ENCODE peak calls at places on chromosomes 5 and 9, in ten cellular contexts. G, J, M, H, S, K, T, I, Z and Y are unnamed samples. For H3K27me3, the result is how much of the 10 kb centered on the place peaks cover.

GRCh38 chr9:82024931-82025330 is 36.4 kb downstream of the SPATA31D1 start:
- DNase-seq in K (no peak), S (peak), G (no peak), M (no peak), H (no peak), J (no peak), I (no peak), T (no peak), Z (no peak), Y (no peak)

GRCh38 chr5:73419414-73420390 is 28.9 kb downstream of the FOXD1 start:
- DNase-seq in H (no peak), J (no peak), K (peak), S (peak), G (peak), M (no peak), Z (peak), I (no peak), T (no peak), Y (peak)

GRCh38 chr9:113963017-113963620 is 87.0 kb downstream of the ZNF618 start:
- DNase-seq in J (peak), K (peak), T (peak), I (peak), S (no peak), M (no peak), Z (peak), G (peak), H (peak), Y (peak)

GRCh38 chr9:33917036-33917435 is 100.1 kb downstream of the UBE2R2 start:
- DNase-seq in M (no peak), Z (no peak), I (no peak), K (no peak), T (no peak), H (no peak), G (no peak), S (no peak), J (no peak), Y (no peak)

GRCh38 chr5:82664711-82665110 is 386.6 kb upstream of the RPS23 start:
- DNase-seq in G (no peak), K (no peak), S (no peak), H (no peak), J (no peak), Z (no peak), T (no peak), I (no peak), M (no peak), Y (no peak)

GRCh38 chr5:91177639-91178038 is 205.5 kb downstream of the ARRDC3 start:
- DNase-seq in T (no peak), H (no peak), S (peak), M (no peak), Z (no peak), G (no peak), J (no peak), K (no peak), I (no peak), Y (no peak)

GRCh38 chr9:123867034-123867433 is 62.9 kb downstream of the DENND1A start:
- DNase-seq in I (no peak), K (no peak), T (no peak), H (no peak), J (no peak), S (no peak), Z (no peak), G (no peak), M (no peak), Y (no peak)

GRCh38 chr5:142034994-142035393 is 22.2 kb upstream of the GNPDA1 start:
- DNase-seq in K (no peak), M (no peak), I (no peak), S (no peak), H (no peak), G (no peak), T (no peak), Z (no peak), J (no peak), Y (no peak)

GRCh38 chr5:119315516-119315949 is 40.3 kb upstream of the TNFAIP8 start:
- DNase-seq in I (no peak), T (no peak), G (no peak), Z (no peak), H (no peak), S (no peak), J (no peak), K (peak), M (no peak), Y (no peak)

GRCh38 chr5:91438871-91439270 is 55.8 kb upstream of the ARRDC3 start:
- DNase-seq in T (no peak), H (peak), K (no peak), M (no peak), G (no peak), J (no peak), I (peak), Z (peak), S (no peak), Y (no peak)

GRCh38 chr5:103562453-103563157 is at the start of gene NUDT12:
- DNase-seq in K (peak), Z (peak), H (peak), J (peak), S (peak), I (peak), G (peak), M (peak), T (peak), Y (peak)

GRCh38 chr9:85158512-85158911 is 489.0 kb downstream of the NTRK2 start:
- DNase-seq in G (no peak), S (no peak), I (no peak), K (no peak), M (no peak), J (peak), T (no peak), H (peak), Z (no peak), Y (no peak)

DNA sequence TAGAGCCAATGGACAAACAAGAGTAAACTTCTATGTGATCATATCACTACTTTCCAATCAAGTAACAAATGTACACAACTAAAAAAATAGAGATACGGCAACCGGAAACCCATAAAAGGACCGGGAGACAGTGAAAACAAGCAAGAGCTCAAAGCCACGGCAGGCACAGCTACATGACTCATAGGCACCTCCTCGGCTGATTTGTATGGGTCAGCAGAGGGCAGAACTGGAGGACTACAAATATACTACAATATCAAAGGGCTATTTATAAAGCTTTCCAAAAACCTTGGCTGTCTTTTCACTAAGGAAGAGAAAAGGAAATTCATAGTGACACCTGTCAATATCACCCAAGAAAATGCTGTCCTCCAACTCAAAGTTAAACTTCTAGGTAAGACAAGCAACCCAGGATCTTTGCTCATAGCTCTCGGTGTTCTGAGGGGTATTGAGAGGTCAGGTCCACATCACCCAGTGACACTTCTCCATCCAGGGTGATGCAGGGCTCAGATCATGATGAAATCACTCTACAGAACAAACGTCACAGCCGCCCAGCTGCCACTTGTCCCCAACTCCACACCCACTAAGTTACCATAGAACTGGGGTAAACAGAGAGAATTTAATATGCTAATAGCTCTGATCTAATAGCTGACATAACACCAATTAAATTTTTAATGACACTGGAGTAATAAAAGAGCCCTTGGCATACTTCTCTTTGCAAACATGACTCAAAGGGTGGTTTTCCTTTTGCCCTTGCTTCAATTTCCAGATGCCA is 41.3 kb downstream of the PFDN1 start:
- DNase-seq in Z (no peak), G (no peak), I (peak), H (peak), K (peak), M (peak), T (no peak), J (peak), S (peak), Y (peak)
- TF ChIP-seq CTCF in Z (no peak), G (no peak), I (no peak), H (no peak), K (no peak), M (no peak), T (no peak), J (no peak), S (no peak), Y (peak)

GRCh38 chr5:160290751-160291150 is 21.6 kb downstream of the CCNJL start:
- DNase-seq in Z (no peak), M (no peak), J (no peak), H (no peak), S (no peak), T (peak), K (no peak), I (no peak), G (no peak), Y (no peak)

GRCh38 chr5:160291467-160291866 is 20.9 kb downstream of the CCNJL start:
- DNase-seq in G (no peak), K (no peak), Z (no peak), J (no peak), M (no peak), I (no peak), S (no peak), H (peak), T (no peak), Y (no peak)

GRCh38 chr5:160293901-160294561 is 18.3 kb downstream of the CCNJL start:
- DNase-seq in Z (peak), T (peak), G (no peak), S (no peak), I (no peak), M (no peak), K (no peak), H (peak), J (no peak), Y (no peak)

GRCh38 chr5:160296496-160296895 is 15.9 kb downstream of the CCNJL start:
- DNase-seq in H (peak), T (peak), M (no peak), K (no peak), J (no peak), S (no peak), I (no peak), G (no peak), Z (no peak), Y (no peak)

GRCh38 chr5:160293386-160293785 is 19.0 kb downstream of the CCNJL start:
- DNase-seq in M (no peak), K (no peak), J (no peak), G (no peak), I (no peak), H (peak), T (no peak), S (no peak), Z (no peak), Y (no peak)
- H3K27me3 ChIP-seq in M (under half), K (under half), J (under half), G (under half), I (under half), H (under half), T (under half), S (under half), Z (under half), Y (under half)

GRCh38 chr5:84480873-84481637 is 96.4 kb upstream of the EDIL3 start:
- DNase-seq in H (no peak), T (no peak), I (no peak), Z (no peak), M (no peak), G (no peak), S (peak), K (no peak), J (no peak), Y (peak)

GRCh38 chr5:84474126-84474525 is 89.4 kb upstream of the EDIL3 start:
- DNase-seq in T (no peak), I (no peak), Z (no peak), M (no peak), H (no peak), J (no peak), G (no peak), K (no peak), S (peak), Y (no peak)

GRCh38 chr5:84478603-84479002 is 93.9 kb upstream of the EDIL3 start:
- DNase-seq in J (no peak), M (no peak), T (no peak), G (no peak), Z (no peak), H (no peak), I (no peak), K (no peak), S (peak), Y (no peak)

DNA sequence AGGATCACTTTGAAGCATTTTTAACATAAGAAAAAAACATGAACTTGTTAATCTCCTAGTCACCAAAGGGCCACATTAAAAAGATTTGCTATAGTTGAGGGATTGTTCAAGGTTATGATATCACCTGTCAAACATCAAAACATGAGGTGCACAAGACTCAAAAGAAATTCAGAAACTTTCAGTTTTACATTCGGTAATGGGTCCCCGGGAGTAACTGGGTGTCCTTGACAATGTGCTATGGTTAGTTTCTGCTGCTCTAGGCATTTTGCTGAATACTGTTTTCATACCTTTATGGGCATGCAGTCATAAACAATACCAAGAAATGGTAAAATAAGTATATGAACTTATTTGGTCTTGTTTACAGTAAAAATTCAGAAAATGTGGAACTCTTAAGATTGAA is 92.8 kb upstream of the EDIL3 start:
- DNase-seq in S (no peak), I (no peak), H (no peak), M (no peak), Z (no peak), T (no peak), G (no peak), J (no peak), K (no peak), Y (no peak)
- H3K27ac ChIP-seq in S (no peak), I (no peak), H (no peak), M (no peak), Z (no peak), T (no peak), G (no peak), J (no peak), K (no peak), Y (no peak)

DNA sequence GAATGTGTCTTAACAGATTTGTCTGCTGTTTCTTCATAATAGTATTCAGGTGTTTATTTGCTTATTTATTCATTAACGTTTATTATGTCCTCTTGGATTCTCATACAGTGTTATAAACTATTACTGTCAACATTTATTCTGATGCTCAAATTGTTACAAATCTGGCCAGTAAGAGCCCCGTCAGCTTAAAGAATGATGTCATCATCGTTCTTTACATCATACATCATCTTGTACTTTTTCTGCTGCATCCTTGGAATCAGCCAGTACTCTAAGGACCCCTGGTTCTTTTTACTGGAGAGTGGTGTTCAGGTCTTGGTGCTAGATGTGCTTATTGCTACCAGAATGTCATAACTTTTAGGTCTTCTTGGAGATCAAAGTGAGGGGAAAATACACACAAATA is 86.6 kb downstream of the SH3GL2 start:
- DNase-seq in M (no peak), Z (no peak), I (no peak), J (no peak), T (no peak), G (no peak), K (no peak), H (no peak), S (no peak), Y (no peak)
- TF ChIP-seq CTCF in M (no peak), Z (no peak), I (no peak), J (no peak), T (no peak), G (no peak), K (no peak), H (no peak), S (no peak), Y (no peak)